ENCODE peak calls at places on chromosomes 3 and 15, in seven cellular contexts. K is activated CD8-positive, alpha-beta memory T cell treated with anti-CD3 and anti-CD28 coated beads for 48 hours; G is foreskin melanocyte; I is NCI-H510A treated with DMSO at 0.1 percent for 48 hours; Y is fibroblast of mammary gland; E is cardiac muscle cell; W is AG09309. U is an unnamed sample.

GRCh38 chr15:48992545-48992944 is 28.8 kb upstream of the SHC4 start:
- DNase-seq in K (no peak), G (no peak), I (no peak), Y (no peak), E (no peak), W (no peak), U (no peak)

GRCh38 chr3:193938613-193939012 is 197.3 kb upstream of the HES1 start:
- DNase-seq in K (no peak), G (no peak), I (peak), Y (no peak), E (no peak), W (no peak), U (no peak)

GRCh38 chr3:38006031-38006430 is 15.4 kb downstream of the VILL start:
- DNase-seq in K (no peak), G (no peak), I (no peak), Y (no peak), E (no peak), W (no peak), U (no peak)

GRCh38 chr15:58241872-58242271 is 103.7 kb downstream of the AQP9 start:
- DNase-seq in K (no peak), G (no peak), I (peak), Y (no peak), E (peak), W (no peak), U (no peak)

GRCh38 chr3:48275292-48276027 is 34.6 kb downstream of the ZNF589 start:
- DNase-seq in K (no peak), G (no peak), I (no peak), Y (no peak), E (no peak), W (no peak), U (no peak)

GRCh38 chr3:11236588-11237461 is 35.4 kb upstream of the ATG7 start:
- DNase-seq in K (peak), G (no peak), I (peak), Y (peak), E (peak), W (no peak), U (peak)

GRCh38 chr15:85792872-85793621 is 1.7 kb downstream of the KLHL25 start:
- DNase-seq in K (no peak), G (no peak), I (no peak), Y (no peak), E (no peak), W (no peak), U (no peak)

GRCh38 chr3:134057006-134057832 is 27.5 kb upstream of the SLCO2A1 start:
- DNase-seq in K (no peak), G (no peak), I (no peak), Y (peak), E (no peak), W (no peak), U (no peak)

GRCh38 chr3:173066044-173066679 is 74.9 kb downstream of the SPATA16 start:
- DNase-seq in K (no peak), G (peak), I (no peak), Y (no peak), E (no peak), W (no peak), U (peak)

GRCh38 chr3:151395806-151396205 is 11.3 kb upstream of the P2RY12 start:
- DNase-seq in K (no peak), G (peak), I (no peak), Y (peak), E (no peak), W (no peak), U (no peak)

GRCh38 chr3:155809181-155809580 is 3.1 kb upstream of the C3orf33 start:
- DNase-seq in K (no peak), G (peak), I (no peak), Y (peak), E (no peak), W (no peak), U (no peak)

GRCh38 chr15:89472785-89473256 is 23.6 kb downstream of the RHCG start:
- DNase-seq in K (peak), G (no peak), I (peak), Y (peak), E (peak), W (no peak), U (peak)

U was measured in erythroblast.